ENCODE peak calls at places on chromosomes 11 and 22, in five cellular contexts. One of them, this sample, is unnamed. For H3K4me1, the result is how much of the 10 kb centered on the place peaks cover.

GRCh38 chr11:117492578-117493251 is 165.1 kb downstream of the CEP164 start:
- DNase-seq in OCI-LY7: no peak
- DNase-seq in K562: no peak
- DNase-seq in endodermal cell: peak
- DNase-seq in neural progenitor cell: peak
- DNase-seq in this sample: no peak

GRCh38 chr22:46297151-46297819 is 615 bp downstream of the GTSE1 start:
- DNase-seq in K562: peak
- DNase-seq in endodermal cell: peak
- DNase-seq in neural progenitor cell: peak
- DNase-seq in OCI-LY7: peak
- DNase-seq in this sample: peak

GRCh38 chr11:132653237-132653636 is 879.1 kb downstream of the OPCML start:
- DNase-seq in neural progenitor cell: no peak
- DNase-seq in OCI-LY7: no peak
- DNase-seq in endodermal cell: no peak
- DNase-seq in K562: no peak
- DNase-seq in this sample: no peak

GRCh38 chr22:33806191-33806590 is 114.1 kb downstream of the LARGE1 start:
- DNase-seq in endodermal cell: no peak
- DNase-seq in OCI-LY7: peak
- DNase-seq in K562: no peak
- DNase-seq in neural progenitor cell: no peak
- DNase-seq in this sample: peak

GRCh38 chr22:41732096-41732772 is 32.9 kb downstream of the MEI1 start:
- DNase-seq in endodermal cell: no peak
- DNase-seq in K562: no peak
- DNase-seq in neural progenitor cell: no peak
- DNase-seq in OCI-LY7: peak
- DNase-seq in this sample: no peak

GRCh38 chr11:91528965-91529364 is 695.7 kb upstream of the FAT3 start:
- DNase-seq in OCI-LY7: no peak
- DNase-seq in endodermal cell: no peak
- DNase-seq in neural progenitor cell: no peak
- DNase-seq in K562: no peak
- DNase-seq in this sample: no peak

GRCh38 chr11:46826310-46827044 is 19.6 kb downstream of the CKAP5 start:
- DNase-seq in neural progenitor cell: peak
- DNase-seq in K562: peak
- DNase-seq in OCI-LY7: peak
- DNase-seq in endodermal cell: peak
- DNase-seq in this sample: peak

GRCh38 chr11:75717608-75718403 is at the start of gene MOGAT2:
- DNase-seq in OCI-LY7: no peak
- DNase-seq in endodermal cell: no peak
- DNase-seq in K562: no peak
- DNase-seq in neural progenitor cell: no peak
- DNase-seq in this sample: peak

GRCh38 chr11:67648140-67648795 is 2.3 kb downstream of the ACY3 start:
- DNase-seq in endodermal cell: peak
- DNase-seq in K562: peak
- DNase-seq in OCI-LY7: peak
- DNase-seq in neural progenitor cell: peak
- DNase-seq in this sample: no peak

GRCh38 chr11:22761066-22761465 is 68.5 kb downstream of the SVIP start:
- DNase-seq in K562: no peak
- DNase-seq in OCI-LY7: no peak
- DNase-seq in neural progenitor cell: no peak
- DNase-seq in endodermal cell: no peak
- DNase-seq in this sample: no peak

GRCh38 chr22:20588092-20588842 is 80.9 kb downstream of the MED15 start:
- DNase-seq in endodermal cell: no peak
- DNase-seq in K562: no peak
- DNase-seq in neural progenitor cell: no peak
- DNase-seq in OCI-LY7: no peak
- DNase-seq in this sample: no peak

GRCh38 chr11:116861539-116861938 is 24.1 kb upstream of the APOA1 start:
- DNase-seq in K562: peak
- DNase-seq in endodermal cell: no peak
- DNase-seq in neural progenitor cell: no peak
- DNase-seq in OCI-LY7: no peak
- DNase-seq in this sample: no peak

DNA sequence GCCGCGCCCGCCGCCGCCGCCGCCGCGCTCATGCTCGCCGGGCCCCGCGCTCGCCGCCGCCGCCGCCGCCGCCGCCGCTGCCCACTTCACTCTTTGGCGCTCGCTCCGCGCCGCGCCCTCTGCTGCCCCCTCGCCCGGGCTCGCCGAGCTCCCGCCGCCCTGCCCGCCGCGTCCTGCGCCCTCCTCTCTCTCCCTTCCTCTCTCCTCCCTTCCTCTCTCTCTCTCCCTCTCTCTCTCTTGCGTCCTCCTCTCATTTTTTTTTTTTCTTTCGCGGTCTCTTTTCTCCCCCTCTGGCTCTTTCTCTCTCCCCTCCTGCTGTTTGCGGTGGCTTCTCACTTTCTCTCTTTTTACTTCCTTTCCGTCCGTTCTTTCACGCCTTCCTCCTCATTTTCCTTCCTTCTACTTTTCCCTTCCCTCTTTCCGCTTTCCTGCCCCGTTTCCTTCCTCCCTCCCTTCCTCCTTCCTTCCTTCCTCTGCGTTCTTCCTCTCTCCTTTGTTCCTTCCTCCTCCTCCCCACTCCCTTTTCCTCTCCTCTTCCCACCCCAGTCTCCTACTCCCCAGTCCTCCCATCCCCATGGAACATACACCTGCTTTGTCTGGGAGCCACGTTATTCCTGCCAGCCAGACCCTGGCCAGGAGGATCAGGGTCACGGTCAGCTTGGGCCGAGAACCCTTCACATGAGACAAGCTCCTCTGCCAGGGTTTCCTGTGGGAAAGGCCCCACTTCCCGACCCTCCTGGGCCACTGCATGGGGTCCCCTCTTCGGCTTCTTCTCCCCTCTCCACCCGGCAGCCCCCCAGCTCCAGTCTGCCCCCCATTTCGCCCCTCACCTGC is 19.3 kb upstream of the SHISAL1 start:
- DNase-seq in K562: no peak
- DNase-seq in OCI-LY7: no peak
- DNase-seq in neural progenitor cell: peak
- DNase-seq in endodermal cell: peak
- DNase-seq in this sample: no peak
- H3K4me3 ChIP-seq in K562: no peak
- H3K4me3 ChIP-seq in OCI-LY7: no peak
- H3K4me3 ChIP-seq in neural progenitor cell: peak
- H3K4me3 ChIP-seq in endodermal cell: peak
- H3K4me3 ChIP-seq in this sample: no peak

DNA sequence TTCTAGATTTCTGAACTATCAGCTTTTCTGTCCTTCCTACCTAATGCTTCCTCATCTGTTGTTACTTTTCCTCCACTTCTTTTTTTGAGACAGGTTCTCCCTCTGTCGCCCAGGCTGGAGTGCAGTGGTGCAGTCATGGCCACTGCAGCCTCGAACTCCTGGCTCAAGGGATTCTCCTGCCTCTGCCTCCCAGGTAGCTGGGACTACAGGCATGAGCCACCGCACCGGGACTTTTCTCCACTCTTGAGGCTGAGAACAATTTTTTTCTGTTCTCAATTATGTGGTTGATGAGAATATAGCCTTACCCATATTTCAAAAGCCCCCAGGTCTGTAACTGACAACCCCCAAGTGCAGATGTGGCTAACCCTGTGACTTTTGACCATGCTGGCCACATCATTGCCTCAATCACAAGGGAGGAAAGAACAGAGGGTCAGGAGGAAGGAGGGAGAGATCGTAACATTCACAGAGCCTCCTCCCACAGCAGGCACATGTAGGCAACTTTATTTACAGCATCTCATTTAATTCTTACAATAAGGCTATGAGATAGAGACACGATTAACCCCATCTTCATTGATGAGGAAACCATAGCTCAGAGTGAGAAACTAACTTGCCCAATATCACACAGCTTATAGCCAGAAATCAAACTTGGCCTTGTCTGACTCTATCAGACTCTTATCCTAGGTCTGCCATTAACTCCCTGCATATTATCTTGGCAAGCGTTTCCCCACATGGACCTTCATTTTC is 9.5 kb downstream of the POU2F3 start:
- DNase-seq in OCI-LY7: no peak
- DNase-seq in K562: no peak
- DNase-seq in neural progenitor cell: no peak
- DNase-seq in endodermal cell: no peak
- DNase-seq in this sample: no peak
- H3K4me1 ChIP-seq in OCI-LY7: under half
- H3K4me1 ChIP-seq in K562: under half
- H3K4me1 ChIP-seq in neural progenitor cell: under half
- H3K4me1 ChIP-seq in endodermal cell: under half
- H3K4me1 ChIP-seq in this sample: under half

GRCh38 chr22:26564181-26564580 is 25.8 kb downstream of the TPST2 start:
- DNase-seq in K562: no peak
- DNase-seq in neural progenitor cell: no peak
- DNase-seq in OCI-LY7: no peak
- DNase-seq in endodermal cell: no peak
- DNase-seq in this sample: no peak
- TF ChIP-seq CTCF in K562: no peak
- TF ChIP-seq CTCF in neural progenitor cell: no peak
- TF ChIP-seq CTCF in OCI-LY7: no peak
- TF ChIP-seq CTCF in endodermal cell: no peak
- TF ChIP-seq CTCF in this sample: no peak

DNA sequence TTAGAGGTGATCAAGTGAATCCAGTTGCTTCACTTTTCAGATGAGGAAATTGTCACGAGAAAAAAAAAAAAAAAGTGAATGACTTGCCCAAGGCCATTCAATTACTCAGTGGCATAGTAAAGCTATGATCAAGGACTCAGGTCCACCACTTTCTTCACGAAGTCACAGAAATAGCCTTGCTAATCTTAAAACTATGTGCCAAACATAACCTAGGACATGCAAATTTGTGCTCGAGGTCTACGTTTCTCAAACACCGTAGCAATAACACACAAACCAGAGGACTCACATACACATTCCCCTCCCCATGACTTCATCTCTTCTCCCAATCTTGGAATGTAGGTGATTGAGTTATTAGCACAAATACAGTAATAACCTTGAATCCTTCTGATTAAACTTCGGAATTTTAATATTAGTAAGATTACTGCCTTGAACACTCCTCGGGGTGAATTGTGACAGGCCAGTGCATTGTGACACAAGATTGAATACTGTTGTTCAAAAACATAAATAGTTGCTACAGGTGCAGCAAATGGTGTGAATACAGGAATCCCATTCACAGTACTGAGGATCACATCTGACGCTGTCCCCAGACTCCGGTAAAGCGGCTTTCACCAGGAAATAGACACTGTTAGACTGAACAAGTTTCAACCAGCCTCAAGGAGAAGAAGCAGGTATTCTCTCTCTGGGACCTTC is 3.8 kb downstream of the LGR4 start:
- DNase-seq in neural progenitor cell: peak
- DNase-seq in OCI-LY7: no peak
- DNase-seq in endodermal cell: no peak
- DNase-seq in K562: no peak
- DNase-seq in this sample: no peak
- H3K4me3 ChIP-seq in neural progenitor cell: peak
- H3K4me3 ChIP-seq in OCI-LY7: no peak
- H3K4me3 ChIP-seq in endodermal cell: peak
- H3K4me3 ChIP-seq in K562: no peak
- H3K4me3 ChIP-seq in this sample: peak

GRCh38 chr22:25389541-25389919 is 170.1 kb downstream of the CRYBB2 start:
- DNase-seq in endodermal cell: no peak
- DNase-seq in OCI-LY7: no peak
- DNase-seq in neural progenitor cell: no peak
- DNase-seq in K562: no peak
- DNase-seq in this sample: no peak

GRCh38 chr22:25386538-25386884 is 167.1 kb downstream of the CRYBB2 start:
- DNase-seq in neural progenitor cell: no peak
- DNase-seq in OCI-LY7: no peak
- DNase-seq in endodermal cell: no peak
- DNase-seq in K562: no peak
- DNase-seq in this sample: no peak

GRCh38 chr22:25390297-25391240 is 171.1 kb downstream of the CRYBB2 start:
- DNase-seq in neural progenitor cell: no peak
- DNase-seq in endodermal cell: no peak
- DNase-seq in OCI-LY7: no peak
- DNase-seq in K562: no peak
- DNase-seq in this sample: peak

GRCh38 chr22:25388866-25389540 is 169.6 kb downstream of the CRYBB2 start:
- DNase-seq in neural progenitor cell: no peak
- DNase-seq in endodermal cell: no peak
- DNase-seq in K562: no peak
- DNase-seq in OCI-LY7: peak
- DNase-seq in this sample: no peak

DNA sequence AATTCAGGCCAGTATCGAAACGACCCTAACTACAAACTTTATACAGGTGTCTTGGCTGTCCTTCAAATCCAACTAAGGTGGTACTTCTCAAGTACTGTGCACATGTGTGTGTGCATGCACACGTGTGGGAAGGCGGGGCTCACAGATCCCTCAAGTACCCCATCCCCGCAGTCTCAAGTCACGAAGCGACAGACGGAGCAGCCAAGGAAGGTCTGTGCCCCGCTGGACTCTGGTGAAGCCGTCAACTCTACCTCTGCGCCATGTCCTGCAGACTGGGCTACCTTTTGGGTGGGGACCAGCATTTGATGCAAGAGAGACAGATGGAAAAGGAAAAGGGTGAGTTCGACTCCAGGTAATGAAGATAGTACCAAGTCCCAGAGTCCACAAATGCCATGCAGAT is 169.0 kb downstream of the CRYBB2 start:
- DNase-seq in K562: no peak
- DNase-seq in OCI-LY7: no peak
- DNase-seq in neural progenitor cell: no peak
- DNase-seq in endodermal cell: no peak
- DNase-seq in this sample: no peak
- H3K4me1 ChIP-seq in K562: under half
- H3K4me1 ChIP-seq in OCI-LY7: under half
- H3K4me1 ChIP-seq in neural progenitor cell: under half
- H3K4me1 ChIP-seq in endodermal cell: under half
- H3K4me1 ChIP-seq in this sample: half or more